ENCODE peak calls at places on chromosomes 16 and 17, in ten cellular contexts. G is cardiac muscle cell, S is osteoblast, P is uterus, X is fibroblast of mammary gland, U is Peyer's patch, D is upper lobe of right lung, V is kidney epithelial cell, C is fibroblast of pulmonary artery, A is esophagus squamous epithelium. Y is an unnamed sample.

GRCh38 chr16:89201467-89202377 is 1.4 kb upstream of the SLC22A31 start:
- DNase-seq in G (peak), S (peak), P (peak), X (peak), U (peak), D (peak), V (no peak), C (peak), A (no peak), Y (peak)

GRCh38 chr17:539048-539447 is 175.6 kb downstream of the VPS53 start:
- DNase-seq in G (no peak), S (peak), P (no peak), X (no peak), U (no peak), D (no peak), V (no peak), C (no peak), A (no peak), Y (no peak)

GRCh38 chr16:65059421-65059980 is 62.4 kb downstream of the CDH11 start:
- DNase-seq in G (no peak), S (no peak), P (no peak), X (no peak), U (no peak), D (no peak), V (no peak), C (no peak), A (no peak), Y (no peak)

GRCh38 chr17:67629963-67630320 is 87.8 kb upstream of the NOL11 start:
- DNase-seq in G (peak), S (peak), P (no peak), X (peak), U (no peak), D (no peak), V (no peak), C (peak), A (no peak), Y (peak)

GRCh38 chr17:66677201-66677981 is 157.5 kb upstream of the CACNG5 start:
- DNase-seq in G (no peak), S (peak), P (no peak), X (peak), U (no peak), D (no peak), V (no peak), C (peak), A (no peak), Y (no peak)

GRCh38 chr17:72031219-72031906 is 89.5 kb upstream of the SOX9 start:
- DNase-seq in G (no peak), S (peak), P (no peak), X (no peak), U (no peak), D (no peak), V (no peak), C (no peak), A (no peak), Y (no peak)

GRCh38 chr17:45145035-45145389 is 3.3 kb upstream of the HEXIM1 start:
- DNase-seq in G (no peak), S (no peak), P (peak), X (no peak), U (no peak), D (no peak), V (no peak), C (no peak), A (no peak), Y (no peak)

GRCh38 chr17:82935944-82936767 is 96.3 kb upstream of the ZNF750 start:
- DNase-seq in G (no peak), S (peak), P (peak), X (no peak), U (peak), D (peak), V (no peak), C (no peak), A (no peak), Y (no peak)

GRCh38 chr16:56789360-56789759 is 59.4 kb downstream of the NUP93 start:
- DNase-seq in G (peak), S (no peak), P (peak), X (peak), U (peak), D (no peak), V (no peak), C (peak), A (no peak), Y (peak)

GRCh38 chr16:30740364-30741251 is 7.6 kb upstream of the PHKG2 start:
- DNase-seq in G (no peak), S (peak), P (peak), X (peak), U (peak), D (peak), V (peak), C (peak), A (no peak), Y (no peak)

GRCh38 chr16:54554581-54554980 is 268.0 kb upstream of the IRX3 start:
- DNase-seq in G (no peak), S (no peak), P (no peak), X (no peak), U (no peak), D (no peak), V (no peak), C (no peak), A (no peak), Y (no peak)

GRCh38 chr16:85419503-85420408 is 193.4 kb upstream of the GSE1 start:
- DNase-seq in G (no peak), S (no peak), P (no peak), X (no peak), U (no peak), D (no peak), V (no peak), C (no peak), A (no peak), Y (no peak)

GRCh38 chr17:59842901-59843652 is 49.7 kb downstream of the TUBD1 start:
- DNase-seq in G (no peak), S (peak), P (peak), X (peak), U (peak), D (peak), V (peak), C (peak), A (no peak), Y (peak)

GRCh38 chr16:2983706-2984136 is 3.5 kb upstream of the PKMYT1 start:
- DNase-seq in G (peak), S (peak), P (peak), X (peak), U (peak), D (peak), V (no peak), C (peak), A (no peak), Y (peak)

GRCh38 chr16:80580109-80580832 is 39.5 kb downstream of the DYNLRB2 start:
- DNase-seq in G (no peak), S (peak), P (no peak), X (peak), U (peak), D (no peak), V (peak), C (peak), A (no peak), Y (peak)

GRCh38 chr16:84446596-84447392 is 57.7 kb downstream of the MEAK7 start:
- DNase-seq in G (no peak), S (peak), P (no peak), X (peak), U (no peak), D (peak), V (no peak), C (no peak), A (no peak), Y (no peak)

GRCh38 chr17:32876414-32877163 is at the start of gene MYO1D:
- DNase-seq in G (peak), S (peak), P (peak), X (no peak), U (peak), D (peak), V (no peak), C (no peak), A (no peak), Y (peak)

GRCh38 chr16:51140112-51140511 is 11.0 kb downstream of the SALL1 start:
- DNase-seq in G (no peak), S (no peak), P (no peak), X (no peak), U (no peak), D (no peak), V (no peak), C (no peak), A (no peak), Y (no peak)

GRCh38 chr16:84360170-84360569 is 8.2 kb upstream of the ATP2C2 start:
- DNase-seq in G (no peak), S (peak), P (no peak), X (no peak), U (no peak), D (no peak), V (peak), C (no peak), A (no peak), Y (no peak)

GRCh38 chr16:85833540-85833914 is 34.0 kb downstream of the COX4I1 start:
- DNase-seq in G (no peak), S (no peak), P (no peak), X (no peak), U (no peak), D (no peak), V (no peak), C (no peak), A (no peak), Y (no peak)

GRCh38 chr16:3950343-3951193 is 70.1 kb upstream of the CREBBP start:
- DNase-seq in G (no peak), S (peak), P (peak), X (peak), U (peak), D (peak), V (peak), C (peak), A (no peak), Y (no peak)

GRCh38 chr17:43401293-43401692 is 2.5 kb downstream of the ARL4D start:
- DNase-seq in G (no peak), S (peak), P (no peak), X (peak), U (no peak), D (no peak), V (peak), C (peak), A (no peak), Y (no peak)

GRCh38 chr16:58236231-58236690 is 38.4 kb upstream of the CSNK2A2 start:
- DNase-seq in G (peak), S (peak), P (peak), X (peak), U (peak), D (peak), V (no peak), C (peak), A (no peak), Y (peak)

DNA sequence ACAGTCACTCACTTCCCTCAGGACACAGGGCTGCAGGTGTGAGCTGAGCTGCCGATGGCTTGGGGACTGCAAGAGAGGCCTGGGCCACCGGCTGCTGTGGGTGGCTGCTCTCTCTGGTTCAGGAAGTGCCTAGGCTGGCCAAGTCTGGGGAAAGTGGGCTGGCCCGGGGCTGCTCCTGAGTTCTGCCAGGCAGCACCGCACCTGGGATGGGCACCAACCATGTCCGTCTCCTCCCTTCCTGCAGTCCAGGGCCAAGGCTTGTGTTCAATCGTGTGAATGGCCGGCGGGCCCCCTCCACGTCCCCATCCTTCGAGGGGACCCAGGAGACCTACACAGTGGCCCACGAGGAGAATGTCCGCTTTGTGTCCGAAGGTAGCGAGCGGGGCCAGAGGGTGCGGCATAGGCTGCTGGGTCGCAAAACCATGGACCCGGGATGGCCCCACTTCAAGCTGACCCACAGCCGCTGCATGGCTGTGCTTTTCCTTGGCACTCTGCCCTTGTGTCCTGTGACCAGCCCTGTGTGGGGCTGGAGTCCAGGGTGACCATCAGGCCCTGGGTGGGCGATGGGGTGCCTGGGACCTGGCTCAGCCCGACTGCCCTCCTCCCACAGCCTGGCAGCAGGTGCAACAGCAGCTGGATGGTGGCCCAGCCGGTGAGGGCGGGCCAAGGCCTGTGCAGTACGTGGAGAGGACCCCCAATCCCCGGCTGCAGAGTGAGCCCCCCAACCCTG is 1.8 kb upstream of the WDR90 start:
- DNase-seq in G (no peak), S (no peak), P (no peak), X (no peak), U (no peak), D (no peak), V (no peak), C (no peak), A (no peak), Y (no peak)
- H3K4me3 ChIP-seq in G (no peak), S (peak), P (no peak), X (no peak), U (no peak), D (no peak), V (no peak), C (no peak), A (no peak), Y (peak)

GRCh38 chr17:49574283-49574892 is 1.3 kb upstream of the NXPH3 start:
- DNase-seq in G (no peak), S (peak), P (peak), X (no peak), U (no peak), D (peak), V (no peak), C (no peak), A (no peak), Y (no peak)

GRCh38 chr17:49576906-49577650 is 1.4 kb downstream of the NXPH3 start:
- DNase-seq in G (no peak), S (peak), P (no peak), X (no peak), U (no peak), D (no peak), V (no peak), C (no peak), A (no peak), Y (no peak)

GRCh38 chr17:49574945-49575523 is 637 bp upstream of the NXPH3 start:
- DNase-seq in G (no peak), S (no peak), P (no peak), X (no peak), U (no peak), D (peak), V (no peak), C (no peak), A (no peak), Y (no peak)

GRCh38 chr17:49576121-49576905 is 642 bp downstream of the NXPH3 start:
- DNase-seq in G (peak), S (peak), P (peak), X (peak), U (no peak), D (peak), V (no peak), C (peak), A (no peak), Y (no peak)

DNA sequence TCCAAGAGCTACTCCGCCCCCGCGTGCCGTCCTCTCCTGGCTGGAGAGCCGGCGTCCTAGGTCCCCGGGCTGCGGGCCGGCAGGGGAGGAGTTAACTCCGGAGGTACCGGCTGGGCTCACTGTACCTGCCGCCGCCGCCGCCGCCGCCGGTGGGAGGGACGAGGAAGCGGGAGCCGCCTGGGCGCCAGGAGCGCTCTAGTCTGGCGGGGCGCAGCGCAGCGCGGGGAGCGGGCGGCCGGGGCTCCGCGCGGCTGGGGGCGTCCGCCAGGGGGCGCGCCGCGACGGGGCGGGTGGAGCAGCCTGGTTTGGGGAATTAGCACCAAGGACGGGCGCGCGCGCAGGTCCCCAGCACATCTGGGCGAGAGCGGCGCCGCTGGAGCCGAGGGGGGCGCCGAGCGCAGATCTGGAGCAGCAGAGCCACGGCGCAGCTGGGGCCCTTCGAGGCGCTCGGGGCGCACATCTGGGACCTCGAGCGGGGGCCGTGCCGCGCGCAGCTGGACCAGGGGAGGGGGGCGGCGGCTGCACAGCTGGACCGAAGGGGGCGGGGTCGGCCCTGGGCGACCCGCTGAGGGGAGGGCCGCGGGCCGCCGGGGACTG is at the start of gene NXPH3:
- DNase-seq in G (peak), S (peak), P (peak), X (peak), U (peak), D (peak), V (no peak), C (peak), A (no peak), Y (peak)
- TF ChIP-seq CTCF in G (peak), S (no peak), P (peak), X (no peak), U (peak), D (peak), V (peak), C (no peak), A (peak), Y (peak)

GRCh38 chr17:6639014-6639650 is 1.4 kb downstream of the KIAA0753 start:
- DNase-seq in G (no peak), S (no peak), P (no peak), X (no peak), U (no peak), D (no peak), V (no peak), C (no peak), A (no peak), Y (no peak)

GRCh38 chr17:6637458-6637840 is 3.1 kb downstream of the KIAA0753 start:
- DNase-seq in G (no peak), S (no peak), P (no peak), X (no peak), U (no peak), D (no peak), V (no peak), C (no peak), A (no peak), Y (no peak)

GRCh38 chr17:6639651-6640535 is 618 bp downstream of the KIAA0753 start:
- DNase-seq in G (peak), S (peak), P (no peak), X (peak), U (peak), D (peak), V (no peak), C (peak), A (no peak), Y (peak)

GRCh38 chr17:6636616-6637457 is 3.7 kb downstream of the KIAA0753 start:
- DNase-seq in G (no peak), S (no peak), P (no peak), X (no peak), U (no peak), D (no peak), V (no peak), C (no peak), A (no peak), Y (no peak)

DNA sequence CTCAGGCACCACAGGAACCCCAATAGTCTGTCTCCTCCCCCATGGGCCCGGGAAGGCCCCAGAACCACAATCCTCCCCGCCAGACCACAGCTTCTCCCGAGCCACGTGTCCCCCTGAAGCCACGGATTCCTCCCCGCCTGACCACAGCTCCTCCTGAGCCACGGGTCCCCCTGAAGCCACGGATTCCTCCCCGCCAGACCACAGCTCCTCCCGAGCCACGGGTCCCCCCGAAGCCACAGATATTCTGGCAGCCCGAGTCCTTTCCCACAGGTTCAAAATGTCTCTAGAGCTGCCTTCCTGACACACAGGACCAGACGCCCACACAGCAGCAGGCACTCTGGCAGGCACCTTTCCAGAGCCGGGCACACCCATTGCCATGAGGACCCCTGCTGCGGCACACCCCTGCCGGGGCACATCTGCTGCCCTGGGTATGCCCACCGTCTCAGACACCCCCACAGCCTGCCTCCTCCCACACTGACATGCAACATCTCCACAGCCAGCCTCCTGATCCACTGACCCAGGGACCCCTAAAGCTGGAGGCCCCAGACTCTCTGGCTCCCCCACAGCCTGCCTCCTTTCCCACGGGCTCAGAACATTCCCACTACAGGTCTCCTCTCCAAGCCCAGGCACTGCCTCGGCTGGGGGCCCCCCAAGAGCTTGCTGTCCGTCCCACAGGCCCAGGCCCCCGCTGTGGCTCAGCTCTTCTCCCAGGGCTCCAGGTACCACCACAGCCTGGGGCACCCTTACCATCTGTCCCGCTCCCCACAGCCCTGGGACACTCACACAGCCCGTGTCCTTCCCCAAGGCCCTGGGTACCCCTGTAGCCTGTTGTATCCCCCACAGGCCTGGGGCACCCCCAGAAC is 2.2 kb downstream of the KIAA0753 start:
- DNase-seq in G (no peak), S (no peak), P (no peak), X (no peak), U (no peak), D (no peak), V (no peak), C (no peak), A (no peak), Y (no peak)
- H3K4me3 ChIP-seq in G (no peak), S (peak), P (no peak), X (no peak), U (no peak), D (no peak), V (no peak), C (no peak), A (peak), Y (no peak)

GRCh38 chr17:76432004-76432403 is 20.9 kb downstream of the UBE2O start:
- DNase-seq in G (no peak), S (no peak), P (no peak), X (no peak), U (no peak), D (no peak), V (no peak), C (no peak), A (no peak), Y (no peak)
- TF ChIP-seq CTCF in G (no peak), S (no peak), P (no peak), X (no peak), U (no peak), D (no peak), V (no peak), C (no peak), A (no peak), Y (no peak)

GRCh38 chr17:77468897-77469296 is 328.1 kb downstream of the SEC14L1 start:
- DNase-seq in G (no peak), S (peak), P (no peak), X (no peak), U (no peak), D (no peak), V (no peak), C (no peak), A (no peak), Y (no peak)
- H3K4me3 ChIP-seq in G (no peak), S (no peak), P (no peak), X (no peak), U (no peak), D (no peak), V (no peak), C (no peak), A (no peak), Y (no peak)

DNA sequence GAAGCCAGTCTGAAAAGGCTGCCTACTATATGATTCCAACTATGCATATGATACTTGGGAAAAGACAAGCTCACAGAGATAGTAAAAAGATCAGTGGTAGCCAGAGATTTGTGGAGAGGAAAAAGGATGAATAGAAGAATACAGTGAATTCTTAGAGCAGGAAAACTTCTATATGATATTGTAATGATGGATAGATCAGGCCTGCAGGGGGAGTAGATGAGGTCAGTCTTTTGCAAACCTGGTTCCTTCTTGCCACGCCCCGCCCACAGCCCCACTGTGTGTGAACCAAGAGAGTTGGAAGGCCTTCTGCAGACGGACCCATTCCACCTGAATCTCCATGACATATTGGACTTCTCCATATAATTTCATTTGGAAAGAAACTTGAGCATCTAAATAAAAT is 761 bp upstream of the CCL8 start:
- DNase-seq in G (no peak), S (no peak), P (no peak), X (no peak), U (no peak), D (peak), V (no peak), C (no peak), A (no peak), Y (peak)
- TF ChIP-seq CTCF in G (peak), S (peak), P (no peak), X (peak), U (no peak), D (no peak), V (no peak), C (no peak), A (no peak), Y (no peak)

Y was measured in GM12865.